ENCODE peak calls at places on chromosomes 11 and 22, in four cellular contexts. U, G, T and K are unnamed samples.

GRCh38 chr11:102788334-102789035 is 8.1 kb upstream of the MMP10 start:
- DNase-seq in U (no peak), G (no peak), T (no peak), K (no peak)

GRCh38 chr22:26579331-26579886 is 10.5 kb downstream of the TPST2 start:
- DNase-seq in U (no peak), G (no peak), T (peak; percentile 12), K (peak; percentile 38)

GRCh38 chr11:125123947-125124633 is 12.7 kb upstream of the TMEM218 start:
- DNase-seq in U (peak; percentile 44), G (peak; percentile 84), T (no peak), K (no peak)

GRCh38 chr11:36775157-36775556 is 177.1 kb upstream of the RAG2 start:
- DNase-seq in U (peak; percentile 11), G (no peak), T (no peak), K (no peak)

GRCh38 chr11:68827733-68828132 is 14.0 kb downstream of the CPT1A start:
- DNase-seq in U (no peak), G (no peak), T (no peak), K (no peak)

GRCh38 chr11:114987171-114987760 is 308.9 kb downstream of the NXPE2 start:
- DNase-seq in U (no peak), G (no peak), T (no peak), K (no peak)

GRCh38 chr11:119709638-119710346 is 19.2 kb downstream of the NECTIN1 start:
- DNase-seq in U (peak; percentile 83), G (no peak), T (no peak), K (no peak)

GRCh38 chr11:132028380-132029240 is 658.2 kb downstream of the NTM start:
- DNase-seq in U (peak; percentile 61), G (peak; percentile 29), T (no peak), K (no peak)

GRCh38 chr11:44564653-44565007 is 833 bp upstream of the CD82 start:
- DNase-seq in U (peak; percentile 87), G (no peak), T (no peak), K (no peak)

GRCh38 chr11:125517116-125517804 is 21.2 kb upstream of the FEZ1 start:
- DNase-seq in U (peak; percentile 88), G (peak; percentile 24), T (no peak), K (no peak)

GRCh38 chr11:85889676-85890579 is 34.7 kb downstream of the CCDC83 start:
- DNase-seq in U (peak; percentile 85), G (peak; percentile 36), T (no peak), K (no peak)

GRCh38 chr11:69174841-69175240 is 19.1 kb downstream of the SMIM38 start:
- DNase-seq in U (no peak), G (no peak), T (no peak), K (no peak)

DNA sequence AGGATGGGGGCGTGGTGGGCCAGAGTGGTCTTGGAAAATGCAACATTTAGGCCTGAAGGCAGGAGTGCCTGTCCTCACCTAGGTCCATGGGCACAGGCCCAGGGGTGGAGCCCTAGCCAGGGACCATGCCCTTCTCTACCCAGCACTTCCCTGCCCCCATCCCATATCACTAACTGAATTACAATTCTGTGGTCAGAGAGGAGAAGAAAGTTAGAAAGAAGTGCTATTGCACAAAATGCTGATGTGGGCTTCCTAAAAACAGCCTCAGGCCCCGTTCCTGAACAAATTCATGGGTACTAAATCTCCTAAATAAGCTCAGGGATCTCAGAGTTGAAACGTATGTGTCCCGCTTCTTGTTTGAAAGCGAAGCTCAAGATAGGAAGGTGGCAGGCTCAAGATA is 3.5 kb upstream of the ASRGL1 start:
- DNase-seq in U (no peak), G (no peak), T (no peak), K (no peak)
- H3K9me3 ChIP-seq in U (no peaks in the 10 kb centered on the region), G (no peaks in the 10 kb centered on the region), T (no peaks in the 10 kb centered on the region), K (no peaks in the 10 kb centered on the region)

GRCh38 chr22:38491707-38492348 is 14.3 kb downstream of the DDX17 start:
- DNase-seq in U (peak; percentile 34), G (no peak), T (no peak), K (no peak)
- H3K9me3 ChIP-seq in U (no peaks in the 10 kb centered on the region), G (no peaks in the 10 kb centered on the region), T (no peaks in the 10 kb centered on the region), K (no peaks in the 10 kb centered on the region)

DNA sequence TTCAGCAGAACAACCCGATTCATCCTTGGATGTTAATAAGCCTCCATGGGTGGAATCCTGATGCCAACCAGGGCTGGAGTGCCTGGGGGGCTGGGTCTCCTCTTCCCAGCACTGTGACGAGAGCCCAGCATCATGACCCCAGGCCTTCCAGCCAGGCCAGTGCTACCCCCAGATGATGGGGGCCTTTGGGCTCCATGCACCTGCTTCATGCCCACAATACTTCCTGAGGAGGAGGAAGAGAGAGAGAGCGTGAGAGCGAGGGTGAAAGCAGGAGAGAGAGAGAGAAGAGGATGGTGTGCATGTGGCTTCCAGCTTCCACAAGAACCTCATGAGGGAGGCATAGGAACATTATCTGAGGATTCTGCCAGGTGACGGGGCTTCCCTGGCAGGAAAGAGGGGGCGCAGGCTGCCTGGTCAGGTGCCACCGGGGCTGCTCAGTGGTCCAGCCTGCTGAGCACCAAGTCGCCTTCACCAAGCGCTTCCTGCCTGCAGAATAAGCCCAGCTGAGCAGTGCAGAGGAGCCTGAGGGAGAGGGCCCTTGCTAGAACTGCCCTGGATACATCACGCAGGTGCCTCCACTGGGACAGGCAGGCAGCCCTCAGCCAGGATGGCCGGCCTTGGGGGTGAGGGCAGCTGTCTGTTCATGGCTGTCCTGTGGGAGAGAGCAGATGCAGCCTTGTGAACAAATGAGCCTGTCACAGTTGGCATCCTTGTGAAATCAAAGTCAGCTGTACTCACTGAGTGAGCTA is 243.3 kb upstream of the B3GAT1 start:
- DNase-seq in U (no peak), G (no peak), T (no peak), K (no peak)
- H3K9me3 ChIP-seq in U (peaks cover 3% of the 10 kb centered on the region), G (no peaks in the 10 kb centered on the region), T (no peaks in the 10 kb centered on the region), K (no peaks in the 10 kb centered on the region)

GRCh38 chr22:30979932-30980331 is 10.9 kb downstream of the TUG1 start:
- DNase-seq in U (no peak), G (no peak), T (no peak), K (no peak)
- H3K9me3 ChIP-seq in U (peaks cover 9% of the 10 kb centered on the region), G (peaks cover 43% of the 10 kb centered on the region), T (peaks cover 66% of the 10 kb centered on the region), K (peaks cover 20% of the 10 kb centered on the region)

DNA sequence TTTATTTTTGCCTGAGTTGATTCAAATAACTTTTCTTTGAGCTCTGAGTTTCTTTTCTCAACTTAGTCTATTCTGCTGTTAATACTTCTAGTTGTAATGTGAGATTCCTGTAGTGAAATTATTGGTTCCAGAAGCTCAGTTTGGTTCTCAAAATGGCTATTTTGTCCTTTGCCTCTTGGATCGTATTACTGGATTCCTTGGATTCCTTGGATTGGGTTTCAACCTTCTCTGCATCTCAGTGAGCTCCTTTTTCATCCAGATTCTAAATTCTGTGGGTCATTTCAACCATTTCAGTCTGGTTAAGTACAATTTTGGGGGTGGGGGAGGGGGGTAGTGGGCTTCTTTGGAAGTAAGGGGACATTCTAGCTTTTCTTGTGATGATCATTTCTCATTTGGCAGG is 341.1 kb upstream of the CNTN5 start:
- DNase-seq in U (no peak), G (no peak), T (no peak), K (no peak)
- H3K9me3 ChIP-seq in U (peaks cover 19% of the 10 kb centered on the region), G (no peaks in the 10 kb centered on the region), T (no peaks in the 10 kb centered on the region), K (no peaks in the 10 kb centered on the region)

DNA sequence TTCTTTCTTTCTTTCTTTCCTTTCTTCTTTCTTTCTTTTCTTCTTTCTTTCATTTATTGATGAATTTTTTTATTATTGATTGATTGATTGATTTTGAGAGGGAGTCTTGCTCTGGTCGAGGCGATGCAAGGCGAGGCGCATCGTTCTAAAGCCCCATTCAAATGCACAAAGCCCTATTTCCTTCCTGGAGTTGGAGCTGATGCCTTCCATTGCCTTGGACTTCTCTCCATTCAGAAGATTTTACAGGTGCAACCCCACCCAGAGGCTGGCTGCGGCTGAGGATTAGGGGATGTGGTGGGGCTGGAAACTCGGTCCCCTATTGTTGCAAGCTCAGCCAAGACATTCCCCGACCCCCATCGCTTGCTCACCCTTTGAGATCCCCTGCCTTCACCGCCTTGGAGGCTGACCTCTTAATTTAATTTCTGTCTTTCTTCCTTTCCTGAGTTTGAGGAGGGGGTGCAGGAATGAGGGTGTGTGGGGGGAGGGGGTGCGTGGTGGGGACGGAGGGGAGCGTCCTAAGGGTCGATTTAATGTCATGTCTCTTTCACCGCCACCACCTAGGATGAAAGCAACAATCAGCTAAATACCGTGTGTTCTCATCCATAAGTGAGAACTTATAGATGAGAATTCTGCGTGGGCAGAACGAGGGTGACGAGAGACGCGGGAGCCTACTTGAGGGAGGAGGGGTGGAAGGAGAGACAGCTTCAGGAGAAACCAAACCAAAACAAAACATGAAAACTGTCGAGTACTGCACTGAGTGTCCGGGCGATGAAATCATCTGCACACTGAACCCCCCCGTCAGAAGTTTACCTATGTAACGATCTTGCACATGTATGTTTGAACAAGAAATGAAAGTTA is 3913.9 kb upstream of the OR11H1 start:
- DNase-seq in U (no peak), G (no peak), T (no peak), K (no peak)
- H3K9me3 ChIP-seq in U (peaks cover 10% of the 10 kb centered on the region), G (no peaks in the 10 kb centered on the region), T (peaks cover 10% of the 10 kb centered on the region), K (peaks cover 3% of the 10 kb centered on the region)